ENCODE peak calls at places on chromosomes 2 and 18, in eight cellular contexts. One of them, this sample, is unnamed.
A peak's percentile ranks its signal among the peaks of the same experiment; 100 is the strongest.

GRCh38 chr2:126635281-126635680 is 20.7 kb upstream of the GYPC start:
- DNase-seq in upper lobe of right lung: no peak
- DNase-seq in H9: no peak
- DNase-seq in type B pancreatic cell: no peak
- DNase-seq in GM13976: no peak
- DNase-seq in fibroblast of mammary gland: peak; percentile 89
- DNase-seq in kidney epithelial cell: no peak
- DNase-seq in heart left ventricle: peak; percentile 35
- DNase-seq in this sample: no peak

GRCh38 chr2:166138667-166139066 is 10.8 kb upstream of the SCN1A start:
- DNase-seq in type B pancreatic cell: no peak
- DNase-seq in kidney epithelial cell: no peak
- DNase-seq in GM13976: no peak
- DNase-seq in H9: no peak
- DNase-seq in fibroblast of mammary gland: no peak
- DNase-seq in heart left ventricle: no peak
- DNase-seq in upper lobe of right lung: no peak
- DNase-seq in this sample: no peak

GRCh38 chr2:68466361-68466777 is 725 bp downstream of the FBXO48 start:
- DNase-seq in H9: no peak
- DNase-seq in type B pancreatic cell: no peak
- DNase-seq in heart left ventricle: peak; percentile 18
- DNase-seq in GM13976: no peak
- DNase-seq in kidney epithelial cell: no peak
- DNase-seq in upper lobe of right lung: no peak
- DNase-seq in fibroblast of mammary gland: peak; percentile 79
- DNase-seq in this sample: no peak

GRCh38 chr2:98507940-98508689 is 63.5 kb downstream of the INPP4A start:
- DNase-seq in H9: no peak
- DNase-seq in kidney epithelial cell: no peak
- DNase-seq in upper lobe of right lung: peak; percentile 74
- DNase-seq in heart left ventricle: peak; percentile 68
- DNase-seq in type B pancreatic cell: peak; percentile 44
- DNase-seq in GM13976: no peak
- DNase-seq in fibroblast of mammary gland: peak; percentile 65
- DNase-seq in this sample: no peak

GRCh38 chr2:172285010-172285621 is 142.3 kb upstream of the ITGA6 start:
- DNase-seq in type B pancreatic cell: no peak
- DNase-seq in fibroblast of mammary gland: peak; percentile 71
- DNase-seq in upper lobe of right lung: no peak
- DNase-seq in heart left ventricle: no peak
- DNase-seq in kidney epithelial cell: no peak
- DNase-seq in GM13976: no peak
- DNase-seq in H9: peak; percentile 55
- DNase-seq in this sample: no peak

GRCh38 chr2:222671259-222672067 is at the start of gene MOGAT1:
- DNase-seq in H9: peak; percentile 84
- DNase-seq in fibroblast of mammary gland: no peak
- DNase-seq in kidney epithelial cell: no peak
- DNase-seq in heart left ventricle: peak; percentile 42
- DNase-seq in GM13976: peak; percentile 43
- DNase-seq in upper lobe of right lung: peak; percentile 85
- DNase-seq in type B pancreatic cell: no peak
- DNase-seq in this sample: no peak

GRCh38 chr2:200302940-200303727 is 3.4 kb upstream of the SPATS2L start:
- DNase-seq in kidney epithelial cell: peak; percentile 82
- DNase-seq in upper lobe of right lung: no peak
- DNase-seq in fibroblast of mammary gland: peak; percentile 72
- DNase-seq in type B pancreatic cell: no peak
- DNase-seq in GM13976: no peak
- DNase-seq in H9: no peak
- DNase-seq in heart left ventricle: no peak
- DNase-seq in this sample: no peak

GRCh38 chr18:78979058-78979680 is 449 bp upstream of the SALL3 start:
- DNase-seq in upper lobe of right lung: no peak
- DNase-seq in fibroblast of mammary gland: no peak
- DNase-seq in kidney epithelial cell: no peak
- DNase-seq in H9: peak; percentile 72
- DNase-seq in type B pancreatic cell: no peak
- DNase-seq in heart left ventricle: no peak
- DNase-seq in GM13976: no peak
- DNase-seq in this sample: no peak

GRCh38 chr18:9552616-9553015 is 61.7 kb downstream of the PPP4R1 start:
- DNase-seq in upper lobe of right lung: no peak
- DNase-seq in kidney epithelial cell: no peak
- DNase-seq in fibroblast of mammary gland: no peak
- DNase-seq in GM13976: no peak
- DNase-seq in heart left ventricle: no peak
- DNase-seq in type B pancreatic cell: no peak
- DNase-seq in H9: no peak
- DNase-seq in this sample: no peak

GRCh38 chr2:240275386-240275785 is 134.9 kb upstream of the OTOS start:
- DNase-seq in kidney epithelial cell: no peak
- DNase-seq in fibroblast of mammary gland: peak; percentile 61
- DNase-seq in type B pancreatic cell: no peak
- DNase-seq in H9: no peak
- DNase-seq in GM13976: no peak
- DNase-seq in heart left ventricle: no peak
- DNase-seq in upper lobe of right lung: no peak
- DNase-seq in this sample: no peak

GRCh38 chr18:47758000-47758399 is 172.5 kb downstream of the SMAD2 start:
- DNase-seq in heart left ventricle: no peak
- DNase-seq in H9: no peak
- DNase-seq in upper lobe of right lung: no peak
- DNase-seq in type B pancreatic cell: no peak
- DNase-seq in fibroblast of mammary gland: peak; percentile 5
- DNase-seq in kidney epithelial cell: no peak
- DNase-seq in GM13976: no peak
- DNase-seq in this sample: no peak

GRCh38 chr2:209977386-209978239 is 24.8 kb upstream of the RPE start:
- DNase-seq in heart left ventricle: no peak
- DNase-seq in H9: no peak
- DNase-seq in GM13976: peak; percentile 47
- DNase-seq in fibroblast of mammary gland: peak; percentile 41
- DNase-seq in kidney epithelial cell: no peak
- DNase-seq in upper lobe of right lung: no peak
- DNase-seq in type B pancreatic cell: no peak
- DNase-seq in this sample: peak; percentile 36
- TF ChIP-seq CTCF in heart left ventricle: peak; percentile 55
- TF ChIP-seq CTCF in H9: peak; percentile 69
- TF ChIP-seq CTCF in GM13976: no peak
- TF ChIP-seq CTCF in fibroblast of mammary gland: peak; percentile 38
- TF ChIP-seq CTCF in kidney epithelial cell: peak; percentile 27
- TF ChIP-seq CTCF in upper lobe of right lung: peak; percentile 67
- TF ChIP-seq CTCF in type B pancreatic cell: peak; percentile 80
- TF ChIP-seq CTCF in this sample: peak; percentile 48

DNA sequence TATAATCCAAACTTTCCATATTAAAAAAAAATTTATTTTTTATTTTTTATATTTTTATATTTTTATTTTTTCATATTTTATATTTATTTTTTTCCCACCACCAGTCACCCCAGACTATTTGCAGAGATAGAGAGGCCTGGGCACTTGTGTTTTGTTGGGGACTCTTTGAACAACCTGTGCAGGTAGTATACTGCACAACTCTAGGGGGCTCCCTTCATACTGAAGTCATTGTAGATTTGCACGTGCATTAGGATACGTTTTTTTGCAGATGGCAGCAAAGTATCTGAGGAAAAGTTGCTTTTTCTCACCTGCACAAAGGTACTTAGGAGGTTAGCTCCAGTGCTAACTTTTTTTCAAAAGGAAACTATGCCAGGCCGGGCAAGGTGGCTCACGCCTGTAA is 73.9 kb upstream of the TANC1 start:
- DNase-seq in kidney epithelial cell: no peak
- DNase-seq in heart left ventricle: no peak
- DNase-seq in GM13976: no peak
- DNase-seq in H9: no peak
- DNase-seq in type B pancreatic cell: no peak
- DNase-seq in fibroblast of mammary gland: no peak
- DNase-seq in upper lobe of right lung: no peak
- DNase-seq in this sample: no peak
- TF ChIP-seq CTCF in kidney epithelial cell: peak; percentile 16
- TF ChIP-seq CTCF in heart left ventricle: no peak
- TF ChIP-seq CTCF in GM13976: no peak
- TF ChIP-seq CTCF in H9: peak; percentile 56
- TF ChIP-seq CTCF in type B pancreatic cell: peak; percentile 58
- TF ChIP-seq CTCF in fibroblast of mammary gland: no peak
- TF ChIP-seq CTCF in upper lobe of right lung: no peak
- TF ChIP-seq CTCF in this sample: no peak

GRCh38 chr18:57881818-57882413 is 78.8 kb upstream of the ATP8B1 start:
- DNase-seq in type B pancreatic cell: peak; percentile 74
- DNase-seq in heart left ventricle: peak; percentile 62
- DNase-seq in GM13976: peak; percentile 57
- DNase-seq in upper lobe of right lung: peak; percentile 72
- DNase-seq in kidney epithelial cell: peak; percentile 41
- DNase-seq in fibroblast of mammary gland: peak; percentile 85
- DNase-seq in H9: peak; percentile 63
- DNase-seq in this sample: peak; percentile 55
- TF ChIP-seq CTCF in type B pancreatic cell: peak; percentile 96
- TF ChIP-seq CTCF in heart left ventricle: peak; percentile 84
- TF ChIP-seq CTCF in GM13976: peak; percentile 87
- TF ChIP-seq CTCF in upper lobe of right lung: peak; percentile 90
- TF ChIP-seq CTCF in kidney epithelial cell: peak; percentile 92
- TF ChIP-seq CTCF in fibroblast of mammary gland: peak; percentile 97
- TF ChIP-seq CTCF in H9: peak; percentile 91
- TF ChIP-seq CTCF in this sample: peak; percentile 94

GRCh38 chr2:128278979-128279378 is 39.7 kb downstream of the HS6ST1 start:
- DNase-seq in kidney epithelial cell: no peak
- DNase-seq in type B pancreatic cell: no peak
- DNase-seq in upper lobe of right lung: peak; percentile 55
- DNase-seq in H9: peak; percentile 13
- DNase-seq in GM13976: no peak
- DNase-seq in heart left ventricle: no peak
- DNase-seq in fibroblast of mammary gland: no peak
- DNase-seq in this sample: no peak
- TF ChIP-seq CTCF in kidney epithelial cell: no peak
- TF ChIP-seq CTCF in type B pancreatic cell: no peak
- TF ChIP-seq CTCF in upper lobe of right lung: no peak
- TF ChIP-seq CTCF in H9: no peak
- TF ChIP-seq CTCF in GM13976: no peak
- TF ChIP-seq CTCF in heart left ventricle: no peak
- TF ChIP-seq CTCF in fibroblast of mammary gland: no peak
- TF ChIP-seq CTCF in this sample: no peak

GRCh38 chr18:27619906-27620305 is 434.8 kb upstream of the CHST9 start:
- DNase-seq in type B pancreatic cell: no peak
- DNase-seq in kidney epithelial cell: no peak
- DNase-seq in GM13976: no peak
- DNase-seq in heart left ventricle: no peak
- DNase-seq in fibroblast of mammary gland: no peak
- DNase-seq in H9: no peak
- DNase-seq in upper lobe of right lung: no peak
- DNase-seq in this sample: no peak
- TF ChIP-seq CTCF in type B pancreatic cell: no peak
- TF ChIP-seq CTCF in kidney epithelial cell: no peak
- TF ChIP-seq CTCF in GM13976: no peak
- TF ChIP-seq CTCF in heart left ventricle: no peak
- TF ChIP-seq CTCF in fibroblast of mammary gland: no peak
- TF ChIP-seq CTCF in H9: no peak
- TF ChIP-seq CTCF in upper lobe of right lung: no peak
- TF ChIP-seq CTCF in this sample: no peak

GRCh38 chr2:235935071-235935470 is 233.1 kb downstream of the GBX2 start:
- DNase-seq in GM13976: no peak
- DNase-seq in fibroblast of mammary gland: no peak
- DNase-seq in upper lobe of right lung: no peak
- DNase-seq in H9: peak; percentile 7
- DNase-seq in type B pancreatic cell: no peak
- DNase-seq in heart left ventricle: no peak
- DNase-seq in kidney epithelial cell: no peak
- DNase-seq in this sample: no peak

GRCh38 chr2:235937092-235937491 is 231.1 kb downstream of the GBX2 start:
- DNase-seq in H9: peak; percentile 11
- DNase-seq in upper lobe of right lung: no peak
- DNase-seq in heart left ventricle: no peak
- DNase-seq in kidney epithelial cell: no peak
- DNase-seq in GM13976: no peak
- DNase-seq in fibroblast of mammary gland: no peak
- DNase-seq in type B pancreatic cell: no peak
- DNase-seq in this sample: no peak

GRCh38 chr2:235937526-235937925 is 230.7 kb downstream of the GBX2 start:
- DNase-seq in GM13976: no peak
- DNase-seq in upper lobe of right lung: no peak
- DNase-seq in kidney epithelial cell: no peak
- DNase-seq in fibroblast of mammary gland: no peak
- DNase-seq in heart left ventricle: no peak
- DNase-seq in type B pancreatic cell: no peak
- DNase-seq in H9: no peak
- DNase-seq in this sample: no peak

GRCh38 chr2:235935773-235936172 is 232.4 kb downstream of the GBX2 start:
- DNase-seq in H9: peak; percentile 27
- DNase-seq in type B pancreatic cell: no peak
- DNase-seq in kidney epithelial cell: no peak
- DNase-seq in upper lobe of right lung: no peak
- DNase-seq in heart left ventricle: no peak
- DNase-seq in fibroblast of mammary gland: no peak
- DNase-seq in GM13976: no peak
- DNase-seq in this sample: no peak

GRCh38 chr2:235936493-235936892 is 231.7 kb downstream of the GBX2 start:
- DNase-seq in type B pancreatic cell: no peak
- DNase-seq in fibroblast of mammary gland: peak; percentile 18
- DNase-seq in kidney epithelial cell: no peak
- DNase-seq in GM13976: peak; percentile 33
- DNase-seq in H9: peak; percentile 56
- DNase-seq in heart left ventricle: no peak
- DNase-seq in upper lobe of right lung: no peak
- DNase-seq in this sample: no peak
- TF ChIP-seq CTCF in type B pancreatic cell: peak; percentile 74
- TF ChIP-seq CTCF in fibroblast of mammary gland: peak; percentile 39
- TF ChIP-seq CTCF in kidney epithelial cell: peak; percentile 34
- TF ChIP-seq CTCF in GM13976: no peak
- TF ChIP-seq CTCF in H9: peak; percentile 79
- TF ChIP-seq CTCF in heart left ventricle: no peak
- TF ChIP-seq CTCF in upper lobe of right lung: peak; percentile 16
- TF ChIP-seq CTCF in this sample: peak; percentile 27